ENCODE peak calls at places on chromosomes 11 and 22, in eight cellular contexts. One of them, this sample, is unnamed.
A peak's percentile ranks its signal among the peaks of the same experiment; 100 is the strongest.

GRCh38 chr22:36363378-36363931 is 24.3 kb downstream of the MYH9 start:
- DNase-seq in body of pancreas: peak; percentile 47
- DNase-seq in kidney epithelial cell: no peak
- DNase-seq in choroid plexus epithelial cell: no peak
- DNase-seq in brain microvascular endothelial cell: no peak
- DNase-seq in fibroblast of pulmonary artery: no peak
- DNase-seq in left lung: no peak
- DNase-seq in heart left ventricle: no peak
- DNase-seq in this sample: no peak

GRCh38 chr22:39814899-39815298 is 78.7 kb downstream of the ENTHD1 start:
- DNase-seq in left lung: no peak
- DNase-seq in body of pancreas: no peak
- DNase-seq in brain microvascular endothelial cell: no peak
- DNase-seq in choroid plexus epithelial cell: peak; percentile 39
- DNase-seq in heart left ventricle: no peak
- DNase-seq in fibroblast of pulmonary artery: peak; percentile 13
- DNase-seq in kidney epithelial cell: no peak
- DNase-seq in this sample: peak; percentile 34

GRCh38 chr11:121366970-121367369 is 74.4 kb downstream of the SC5D start:
- DNase-seq in kidney epithelial cell: no peak
- DNase-seq in fibroblast of pulmonary artery: no peak
- DNase-seq in body of pancreas: no peak
- DNase-seq in heart left ventricle: no peak
- DNase-seq in left lung: no peak
- DNase-seq in brain microvascular endothelial cell: no peak
- DNase-seq in choroid plexus epithelial cell: no peak
- DNase-seq in this sample: no peak

GRCh38 chr11:4194889-4195288 is 100.3 kb downstream of the RRM1 start:
- DNase-seq in brain microvascular endothelial cell: no peak
- DNase-seq in body of pancreas: no peak
- DNase-seq in kidney epithelial cell: no peak
- DNase-seq in heart left ventricle: no peak
- DNase-seq in choroid plexus epithelial cell: no peak
- DNase-seq in fibroblast of pulmonary artery: no peak
- DNase-seq in left lung: no peak
- DNase-seq in this sample: no peak

GRCh38 chr11:60874421-60875365 is 7.4 kb downstream of the ZP1 start:
- DNase-seq in heart left ventricle: peak; percentile 17
- DNase-seq in fibroblast of pulmonary artery: no peak
- DNase-seq in choroid plexus epithelial cell: no peak
- DNase-seq in brain microvascular endothelial cell: no peak
- DNase-seq in kidney epithelial cell: no peak
- DNase-seq in left lung: no peak
- DNase-seq in body of pancreas: no peak
- DNase-seq in this sample: no peak

GRCh38 chr11:94732617-94733292 is 35.4 kb upstream of the AMOTL1 start:
- DNase-seq in body of pancreas: no peak
- DNase-seq in brain microvascular endothelial cell: peak; percentile 61
- DNase-seq in left lung: peak; percentile 40
- DNase-seq in kidney epithelial cell: no peak
- DNase-seq in heart left ventricle: peak; percentile 57
- DNase-seq in choroid plexus epithelial cell: peak; percentile 57
- DNase-seq in fibroblast of pulmonary artery: peak; percentile 90
- DNase-seq in this sample: peak; percentile 80

GRCh38 chr22:27809226-27809625 is 7.7 kb upstream of the MN1 start:
- DNase-seq in body of pancreas: no peak
- DNase-seq in left lung: no peak
- DNase-seq in fibroblast of pulmonary artery: no peak
- DNase-seq in brain microvascular endothelial cell: no peak
- DNase-seq in heart left ventricle: no peak
- DNase-seq in choroid plexus epithelial cell: no peak
- DNase-seq in kidney epithelial cell: no peak
- DNase-seq in this sample: no peak

GRCh38 chr11:126519653-126520573 is 164.4 kb downstream of the ST3GAL4 start:
- DNase-seq in choroid plexus epithelial cell: no peak
- DNase-seq in fibroblast of pulmonary artery: no peak
- DNase-seq in brain microvascular endothelial cell: no peak
- DNase-seq in body of pancreas: no peak
- DNase-seq in heart left ventricle: no peak
- DNase-seq in left lung: no peak
- DNase-seq in kidney epithelial cell: no peak
- DNase-seq in this sample: no peak

GRCh38 chr11:13668957-13669521 is 571 bp downstream of the FAR1 start:
- DNase-seq in fibroblast of pulmonary artery: peak; percentile 14
- DNase-seq in choroid plexus epithelial cell: peak; percentile 43
- DNase-seq in brain microvascular endothelial cell: no peak
- DNase-seq in left lung: peak; percentile 90
- DNase-seq in kidney epithelial cell: no peak
- DNase-seq in body of pancreas: peak; percentile 47
- DNase-seq in heart left ventricle: peak; percentile 44
- DNase-seq in this sample: peak; percentile 40

GRCh38 chr22:17997456-17997855 is 26.9 kb downstream of the MICAL3 start:
- DNase-seq in left lung: no peak
- DNase-seq in choroid plexus epithelial cell: no peak
- DNase-seq in fibroblast of pulmonary artery: no peak
- DNase-seq in heart left ventricle: no peak
- DNase-seq in body of pancreas: no peak
- DNase-seq in kidney epithelial cell: no peak
- DNase-seq in brain microvascular endothelial cell: peak; percentile 28
- DNase-seq in this sample: no peak
- H3K4me3 ChIP-seq in left lung: no peak overlapping the region
- H3K4me3 ChIP-seq in choroid plexus epithelial cell: no peak overlapping the region
- H3K4me3 ChIP-seq in fibroblast of pulmonary artery: no peak overlapping the region
- H3K4me3 ChIP-seq in heart left ventricle: no peak overlapping the region
- H3K4me3 ChIP-seq in body of pancreas: no peak overlapping the region
- H3K4me3 ChIP-seq in kidney epithelial cell: no peak overlapping the region
- H3K4me3 ChIP-seq in brain microvascular endothelial cell: no peak overlapping the region
- H3K4me3 ChIP-seq in this sample: no peak overlapping the region

GRCh38 chr11:118090545-118091162 is 3.9 kb upstream of the SMIM35 start:
- DNase-seq in body of pancreas: no peak
- DNase-seq in heart left ventricle: no peak
- DNase-seq in left lung: no peak
- DNase-seq in fibroblast of pulmonary artery: no peak
- DNase-seq in choroid plexus epithelial cell: no peak
- DNase-seq in brain microvascular endothelial cell: no peak
- DNase-seq in kidney epithelial cell: no peak
- DNase-seq in this sample: no peak

GRCh38 chr11:118095493-118095892 is 8.7 kb upstream of the SMIM35 start:
- DNase-seq in brain microvascular endothelial cell: no peak
- DNase-seq in choroid plexus epithelial cell: no peak
- DNase-seq in kidney epithelial cell: no peak
- DNase-seq in body of pancreas: no peak
- DNase-seq in left lung: no peak
- DNase-seq in fibroblast of pulmonary artery: no peak
- DNase-seq in heart left ventricle: no peak
- DNase-seq in this sample: no peak

GRCh38 chr11:118095967-118096367 is 9.2 kb upstream of the SMIM35 start:
- DNase-seq in fibroblast of pulmonary artery: no peak
- DNase-seq in brain microvascular endothelial cell: no peak
- DNase-seq in kidney epithelial cell: no peak
- DNase-seq in left lung: no peak
- DNase-seq in heart left ventricle: no peak
- DNase-seq in body of pancreas: no peak
- DNase-seq in choroid plexus epithelial cell: no peak
- DNase-seq in this sample: no peak

GRCh38 chr11:118091690-118092089 is 4.9 kb upstream of the SMIM35 start:
- DNase-seq in kidney epithelial cell: no peak
- DNase-seq in brain microvascular endothelial cell: no peak
- DNase-seq in fibroblast of pulmonary artery: no peak
- DNase-seq in left lung: no peak
- DNase-seq in body of pancreas: no peak
- DNase-seq in heart left ventricle: no peak
- DNase-seq in choroid plexus epithelial cell: no peak
- DNase-seq in this sample: no peak

GRCh38 chr11:118092907-118093571 is 6.3 kb upstream of the SMIM35 start:
- DNase-seq in choroid plexus epithelial cell: no peak
- DNase-seq in body of pancreas: no peak
- DNase-seq in fibroblast of pulmonary artery: no peak
- DNase-seq in left lung: no peak
- DNase-seq in brain microvascular endothelial cell: no peak
- DNase-seq in heart left ventricle: no peak
- DNase-seq in kidney epithelial cell: no peak
- DNase-seq in this sample: no peak
- TF ChIP-seq CTCF in choroid plexus epithelial cell: no peak
- TF ChIP-seq CTCF in body of pancreas: no peak
- TF ChIP-seq CTCF in fibroblast of pulmonary artery: no peak
- TF ChIP-seq CTCF in left lung: no peak
- TF ChIP-seq CTCF in brain microvascular endothelial cell: no peak
- TF ChIP-seq CTCF in heart left ventricle: no peak
- TF ChIP-seq CTCF in kidney epithelial cell: no peak
- TF ChIP-seq CTCF in this sample: no peak

DNA sequence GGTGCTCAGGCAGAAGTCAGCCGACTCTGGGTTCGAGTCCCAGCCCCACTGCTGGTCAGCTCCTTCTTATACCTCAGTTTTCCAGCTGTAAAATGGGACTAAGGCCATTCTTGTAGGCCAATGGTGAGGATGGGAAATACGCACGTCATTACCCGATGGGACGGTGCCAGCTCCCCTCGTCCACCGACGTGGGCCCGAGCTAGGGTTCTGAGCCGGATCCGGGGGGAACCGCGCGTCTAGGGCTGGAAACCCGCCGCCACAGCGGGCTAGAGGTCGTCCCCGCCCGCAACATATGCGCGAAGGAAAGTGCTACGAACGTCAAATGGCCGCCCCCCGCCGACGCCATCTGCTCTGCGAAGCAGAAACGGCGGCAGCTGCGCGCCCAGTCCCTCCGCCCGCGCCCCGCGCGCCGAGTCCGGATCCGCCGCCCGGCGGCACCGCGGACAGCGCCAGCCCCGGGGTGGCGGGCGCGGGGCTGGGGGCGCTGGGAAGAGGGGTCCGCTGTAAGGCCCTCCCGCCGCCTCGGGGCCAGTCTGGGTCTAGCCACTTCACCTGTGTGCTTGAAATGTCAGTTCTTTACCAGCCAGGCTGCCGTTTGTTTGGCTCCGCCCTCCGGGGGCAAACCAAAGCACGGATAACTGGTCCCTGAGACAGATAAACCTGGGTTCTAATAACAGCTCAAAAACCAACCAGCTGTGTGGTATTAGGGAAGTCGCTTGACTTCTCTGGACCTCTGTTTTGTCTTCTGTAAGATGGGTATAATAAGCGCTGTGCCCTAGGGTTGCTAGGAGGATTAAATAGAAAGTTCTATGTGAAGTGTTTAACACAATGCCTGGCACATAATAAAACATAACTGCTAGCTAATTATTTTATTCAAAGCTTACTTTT is 103.5 kb upstream of the RCN1 start:
- DNase-seq in fibroblast of pulmonary artery: no peak
- DNase-seq in heart left ventricle: no peak
- DNase-seq in left lung: peak; percentile 70
- DNase-seq in body of pancreas: no peak
- DNase-seq in choroid plexus epithelial cell: no peak
- DNase-seq in brain microvascular endothelial cell: no peak
- DNase-seq in kidney epithelial cell: no peak
- DNase-seq in this sample: no peak
- H3K4me3 ChIP-seq in fibroblast of pulmonary artery: no peak overlapping the region
- H3K4me3 ChIP-seq in heart left ventricle: no peak overlapping the region
- H3K4me3 ChIP-seq in left lung: no peak overlapping the region
- H3K4me3 ChIP-seq in body of pancreas: no peak overlapping the region
- H3K4me3 ChIP-seq in choroid plexus epithelial cell: no peak overlapping the region
- H3K4me3 ChIP-seq in brain microvascular endothelial cell: peak overlapping the region; percentile 17
- H3K4me3 ChIP-seq in kidney epithelial cell: no peak overlapping the region
- H3K4me3 ChIP-seq in this sample: no peak overlapping the region

GRCh38 chr22:23893957-23894709 is at the start of gene MIF:
- DNase-seq in choroid plexus epithelial cell: peak; percentile 97
- DNase-seq in brain microvascular endothelial cell: peak; percentile 92
- DNase-seq in heart left ventricle: peak; percentile 95
- DNase-seq in kidney epithelial cell: peak; percentile 61
- DNase-seq in left lung: peak; percentile 100
- DNase-seq in fibroblast of pulmonary artery: peak; percentile 93
- DNase-seq in body of pancreas: peak; percentile 95
- DNase-seq in this sample: peak; percentile 92
- TF ChIP-seq CTCF in choroid plexus epithelial cell: peak; percentile 85
- TF ChIP-seq CTCF in brain microvascular endothelial cell: peak; percentile 91
- TF ChIP-seq CTCF in heart left ventricle: peak; percentile 71
- TF ChIP-seq CTCF in kidney epithelial cell: peak; percentile 96
- TF ChIP-seq CTCF in left lung: peak; percentile 43
- TF ChIP-seq CTCF in fibroblast of pulmonary artery: peak; percentile 74
- TF ChIP-seq CTCF in body of pancreas: peak; percentile 67
- TF ChIP-seq CTCF in this sample: peak; percentile 83

This sample was measured in cardiac fibroblast.